ENCODE peak calls at places on chromosomes 5 and 9, in four cellular contexts. One of them, this sample, is unnamed.

GRCh38 chr9:90546200-90546599 is 96.4 kb downstream of the DIRAS2 start:
- DNase-seq in GM06990: no peak
- DNase-seq in GM12878: no peak
- DNase-seq in endodermal cell: no peak
- DNase-seq in this sample: peak

GRCh38 chr9:129910628-129911567 is 75.6 kb downstream of the USP20 start:
- DNase-seq in GM06990: no peak
- DNase-seq in GM12878: no peak
- DNase-seq in endodermal cell: no peak
- DNase-seq in this sample: peak

GRCh38 chr5:59107692-59108091 is 524.8 kb downstream of the RAB3C start:
- DNase-seq in GM06990: no peak
- DNase-seq in GM12878: no peak
- DNase-seq in endodermal cell: no peak
- DNase-seq in this sample: no peak

GRCh38 chr9:6502399-6502798 is 89.4 kb downstream of the UHRF2 start:
- DNase-seq in GM12878: no peak
- DNase-seq in GM06990: no peak
- DNase-seq in endodermal cell: no peak
- DNase-seq in this sample: peak

GRCh38 chr5:141611289-141611688 is 7.5 kb downstream of the DIAPH1 start:
- DNase-seq in endodermal cell: no peak
- DNase-seq in GM12878: no peak
- DNase-seq in GM06990: no peak
- DNase-seq in this sample: no peak

GRCh38 chr9:18489861-18490260 is 15.9 kb downstream of the ADAMTSL1 start:
- DNase-seq in endodermal cell: no peak
- DNase-seq in GM06990: no peak
- DNase-seq in GM12878: no peak
- DNase-seq in this sample: peak

GRCh38 chr5:56543431-56544385 is 271.6 kb upstream of the MAP3K1 start:
- DNase-seq in endodermal cell: no peak
- DNase-seq in GM06990: no peak
- DNase-seq in GM12878: no peak
- DNase-seq in this sample: no peak

GRCh38 chr9:2132484-2133082 is 117.4 kb downstream of the SMARCA2 start:
- DNase-seq in GM12878: no peak
- DNase-seq in GM06990: no peak
- DNase-seq in endodermal cell: no peak
- DNase-seq in this sample: peak

GRCh38 chr5:68894673-68895072 is 199.1 kb upstream of the SLC30A5 start:
- DNase-seq in GM06990: no peak
- DNase-seq in endodermal cell: no peak
- DNase-seq in GM12878: no peak
- DNase-seq in this sample: no peak

GRCh38 chr9:21653589-21653988 is 148.8 kb upstream of the MTAP start:
- DNase-seq in GM12878: no peak
- DNase-seq in endodermal cell: no peak
- DNase-seq in GM06990: no peak
- DNase-seq in this sample: no peak

GRCh38 chr5:97528941-97529340 is 345.9 kb upstream of the RIOK2 start:
- DNase-seq in GM06990: no peak
- DNase-seq in GM12878: no peak
- DNase-seq in endodermal cell: no peak
- DNase-seq in this sample: peak

GRCh38 chr5:68683632-68684035 is 410.2 kb upstream of the SLC30A5 start:
- DNase-seq in GM06990: no peak
- DNase-seq in GM12878: no peak
- DNase-seq in endodermal cell: no peak
- DNase-seq in this sample: peak

GRCh38 chr5:111859533-111860270 is 102.7 kb upstream of the NREP start:
- DNase-seq in GM12878: no peak
- DNase-seq in GM06990: no peak
- DNase-seq in endodermal cell: no peak
- DNase-seq in this sample: peak

GRCh38 chr9:127424669-127424986 is 446 bp downstream of the ZNF79 start:
- DNase-seq in GM06990: no peak
- DNase-seq in GM12878: no peak
- DNase-seq in endodermal cell: no peak
- DNase-seq in this sample: no peak

GRCh38 chr5:66356011-66356565 is 212.0 kb downstream of the SREK1 start:
- DNase-seq in GM12878: no peak
- DNase-seq in endodermal cell: no peak
- DNase-seq in GM06990: no peak
- DNase-seq in this sample: peak

GRCh38 chr9:109304350-109304749 is 16.5 kb downstream of the EPB41L4B start:
- DNase-seq in GM12878: no peak
- DNase-seq in GM06990: no peak
- DNase-seq in endodermal cell: no peak
- DNase-seq in this sample: no peak

GRCh38 chr9:109310486-109310901 is 10.4 kb downstream of the EPB41L4B start:
- DNase-seq in GM12878: no peak
- DNase-seq in GM06990: no peak
- DNase-seq in endodermal cell: no peak
- DNase-seq in this sample: no peak

GRCh38 chr9:109311281-109311680 is 9.6 kb downstream of the EPB41L4B start:
- DNase-seq in endodermal cell: no peak
- DNase-seq in GM12878: no peak
- DNase-seq in GM06990: no peak
- DNase-seq in this sample: no peak

GRCh38 chr9:109305801-109306200 is 15.1 kb downstream of the EPB41L4B start:
- DNase-seq in endodermal cell: no peak
- DNase-seq in GM12878: no peak
- DNase-seq in GM06990: no peak
- DNase-seq in this sample: no peak

DNA sequence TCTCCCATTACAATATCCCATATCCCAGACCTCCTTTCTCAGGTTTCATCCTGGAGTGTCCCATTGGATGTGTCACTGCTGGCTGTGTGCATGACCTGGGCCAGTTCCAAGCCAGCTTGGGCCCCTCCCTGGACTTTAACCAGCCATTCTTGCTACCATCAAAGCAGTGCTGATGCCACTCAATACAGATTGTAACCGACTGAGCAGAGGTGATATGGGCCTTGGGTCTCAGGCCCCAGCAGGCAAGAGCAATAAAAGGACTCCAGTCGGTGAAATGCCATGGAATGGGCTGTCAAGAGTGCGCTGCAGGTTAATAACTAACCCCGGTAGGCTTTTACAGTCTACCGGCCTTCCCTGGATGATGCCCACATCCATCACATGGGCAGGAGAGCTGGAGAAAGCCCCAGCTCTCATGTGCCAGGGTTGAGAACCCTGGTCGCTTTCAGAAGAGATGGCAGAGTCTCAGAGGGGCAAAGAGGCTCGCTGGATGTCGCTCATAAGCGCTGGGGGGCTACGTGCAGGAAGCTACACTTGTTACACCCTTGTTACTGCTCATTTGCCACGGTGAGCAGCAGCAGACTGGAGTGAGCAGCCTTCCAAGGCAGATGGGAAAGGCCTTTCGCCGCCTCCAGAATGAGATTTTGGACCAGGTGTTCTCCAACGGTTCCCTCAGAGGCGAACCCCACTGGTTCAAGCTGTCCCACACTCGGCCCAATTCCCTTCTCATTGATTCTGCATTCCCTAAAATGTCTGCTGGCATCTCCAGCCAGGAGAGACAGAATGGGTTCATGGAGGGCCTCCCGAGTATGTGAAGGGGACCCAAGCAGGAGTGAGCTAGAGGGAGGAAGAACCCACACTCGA is 13.2 kb downstream of the EPB41L4B start:
- DNase-seq in GM12878: no peak
- DNase-seq in endodermal cell: no peak
- DNase-seq in GM06990: no peak
- DNase-seq in this sample: no peak
- TF ChIP-seq CTCF in GM12878: no peak
- TF ChIP-seq CTCF in endodermal cell: no peak
- TF ChIP-seq CTCF in GM06990: no peak
- TF ChIP-seq CTCF in this sample: no peak

DNA sequence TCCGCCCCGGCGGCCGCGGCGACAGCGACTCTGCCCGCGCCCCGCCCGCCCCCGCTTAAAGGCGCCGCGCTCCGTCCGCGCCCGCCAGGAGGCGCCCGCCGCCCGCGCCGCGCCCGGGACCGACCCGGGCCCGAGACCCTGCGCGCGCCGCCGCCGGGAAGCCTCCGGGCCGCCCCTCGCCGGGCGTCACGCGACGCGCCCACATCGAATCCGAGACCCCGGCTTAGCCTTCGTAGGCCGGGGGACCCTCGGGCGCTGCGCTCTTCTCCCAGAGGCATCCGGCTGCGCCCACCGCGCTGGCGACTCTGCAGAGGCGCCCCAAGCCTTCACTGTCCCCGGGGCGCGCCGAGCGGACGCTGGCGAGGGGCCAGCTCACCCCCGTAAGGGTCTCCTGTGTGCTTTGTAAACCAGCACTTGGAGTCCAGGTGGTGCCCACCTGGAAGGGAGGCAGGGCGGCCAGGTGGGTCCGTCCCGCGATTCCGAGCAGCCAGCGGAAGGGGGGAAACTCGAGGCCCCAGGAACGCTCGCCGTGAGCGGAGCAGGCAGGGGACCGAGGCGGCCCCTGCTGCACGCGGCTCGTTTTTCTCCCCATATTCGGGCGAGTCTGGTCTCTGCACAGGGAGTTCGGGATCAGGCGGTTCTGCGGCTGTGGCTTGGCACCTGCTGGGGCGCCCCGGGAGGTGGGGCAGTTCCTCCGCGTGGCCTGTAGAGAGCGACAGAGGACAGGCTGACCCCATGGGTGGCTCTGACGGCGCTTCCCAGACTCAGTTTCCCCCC is 432 bp upstream of the ABCA2 start:
- DNase-seq in GM06990: peak
- DNase-seq in endodermal cell: peak
- DNase-seq in GM12878: no peak
- DNase-seq in this sample: peak
- TF ChIP-seq CTCF in GM06990: peak
- TF ChIP-seq CTCF in endodermal cell: peak
- TF ChIP-seq CTCF in GM12878: peak
- TF ChIP-seq CTCF in this sample: no peak

GRCh38 chr9:100426532-100427365 is at the start of gene MSANTD3:
- DNase-seq in GM06990: peak
- DNase-seq in endodermal cell: peak
- DNase-seq in GM12878: no peak
- DNase-seq in this sample: peak
- TF ChIP-seq CTCF in GM06990: no peak
- TF ChIP-seq CTCF in endodermal cell: no peak
- TF ChIP-seq CTCF in GM12878: no peak
- TF ChIP-seq CTCF in this sample: peak

DNA sequence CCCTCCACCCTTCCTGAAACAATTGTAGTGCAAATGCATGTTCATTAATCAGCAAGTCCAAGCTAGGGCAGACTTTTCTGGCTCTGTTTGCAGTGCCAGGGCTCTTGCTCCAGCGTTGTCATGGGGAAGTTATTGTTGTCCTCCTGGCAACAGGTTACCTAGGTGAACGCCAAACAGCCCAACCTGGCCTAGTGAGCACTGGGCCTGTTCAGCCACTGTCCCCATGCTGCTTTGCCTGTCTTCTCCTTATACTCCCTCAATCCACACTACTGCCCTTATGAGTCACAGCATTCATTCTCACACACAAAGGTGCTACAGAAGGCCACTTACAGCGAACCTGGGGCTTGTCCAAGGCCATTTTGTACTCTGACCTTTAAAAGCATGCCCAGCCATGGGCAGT is 34.6 kb upstream of the GLIS3 start:
- DNase-seq in GM06990: no peak
- DNase-seq in endodermal cell: peak
- DNase-seq in GM12878: no peak
- DNase-seq in this sample: peak
- TF ChIP-seq CTCF in GM06990: no peak
- TF ChIP-seq CTCF in endodermal cell: no peak
- TF ChIP-seq CTCF in GM12878: no peak
- TF ChIP-seq CTCF in this sample: no peak

GRCh38 chr5:176895350-176895749 is 3.8 kb downstream of the HK3 start:
- DNase-seq in endodermal cell: no peak
- DNase-seq in GM06990: no peak
- DNase-seq in GM12878: no peak
- DNase-seq in this sample: no peak
- TF ChIP-seq CTCF in endodermal cell: no peak
- TF ChIP-seq CTCF in GM06990: no peak
- TF ChIP-seq CTCF in GM12878: no peak
- TF ChIP-seq CTCF in this sample: no peak

DNA sequence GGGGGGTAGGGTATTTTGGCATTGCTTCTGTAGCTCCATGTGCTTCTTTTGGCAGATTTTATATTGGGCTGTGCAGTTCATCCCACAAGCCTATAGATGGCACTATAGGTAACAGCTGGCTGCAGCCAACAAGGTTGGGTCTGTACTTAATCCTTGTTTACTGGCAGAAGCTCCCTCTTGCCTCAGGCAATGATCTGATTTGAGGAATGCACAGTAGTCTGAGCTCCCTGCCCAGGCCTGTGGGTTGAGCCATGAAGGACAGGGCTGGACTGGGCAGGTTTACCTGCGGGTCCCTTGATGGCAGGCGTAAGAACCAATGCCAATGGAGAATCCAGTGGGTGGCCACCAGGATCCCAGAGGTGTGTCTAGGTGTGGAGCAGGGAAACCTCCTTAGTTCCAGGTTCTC is 11.7 kb upstream of the OR1J2 start:
- DNase-seq in GM06990: peak
- DNase-seq in endodermal cell: peak
- DNase-seq in GM12878: no peak
- DNase-seq in this sample: peak
- TF ChIP-seq CTCF in GM06990: peak
- TF ChIP-seq CTCF in endodermal cell: peak
- TF ChIP-seq CTCF in GM12878: peak
- TF ChIP-seq CTCF in this sample: peak

GRCh38 chr9:123775885-123776284 is 154.0 kb downstream of the DENND1A start:
- DNase-seq in GM06990: no peak
- DNase-seq in GM12878: no peak
- DNase-seq in endodermal cell: no peak
- DNase-seq in this sample: no peak

GRCh38 chr9:123773783-123774182 is 156.1 kb downstream of the DENND1A start:
- DNase-seq in endodermal cell: no peak
- DNase-seq in GM12878: no peak
- DNase-seq in GM06990: no peak
- DNase-seq in this sample: no peak

GRCh38 chr9:123776856-123777560 is 152.9 kb downstream of the DENND1A start:
- DNase-seq in endodermal cell: peak
- DNase-seq in GM12878: no peak
- DNase-seq in GM06990: no peak
- DNase-seq in this sample: no peak

GRCh38 chr9:123775289-123775688 is 154.6 kb downstream of the DENND1A start:
- DNase-seq in GM06990: no peak
- DNase-seq in GM12878: no peak
- DNase-seq in endodermal cell: no peak
- DNase-seq in this sample: no peak

DNA sequence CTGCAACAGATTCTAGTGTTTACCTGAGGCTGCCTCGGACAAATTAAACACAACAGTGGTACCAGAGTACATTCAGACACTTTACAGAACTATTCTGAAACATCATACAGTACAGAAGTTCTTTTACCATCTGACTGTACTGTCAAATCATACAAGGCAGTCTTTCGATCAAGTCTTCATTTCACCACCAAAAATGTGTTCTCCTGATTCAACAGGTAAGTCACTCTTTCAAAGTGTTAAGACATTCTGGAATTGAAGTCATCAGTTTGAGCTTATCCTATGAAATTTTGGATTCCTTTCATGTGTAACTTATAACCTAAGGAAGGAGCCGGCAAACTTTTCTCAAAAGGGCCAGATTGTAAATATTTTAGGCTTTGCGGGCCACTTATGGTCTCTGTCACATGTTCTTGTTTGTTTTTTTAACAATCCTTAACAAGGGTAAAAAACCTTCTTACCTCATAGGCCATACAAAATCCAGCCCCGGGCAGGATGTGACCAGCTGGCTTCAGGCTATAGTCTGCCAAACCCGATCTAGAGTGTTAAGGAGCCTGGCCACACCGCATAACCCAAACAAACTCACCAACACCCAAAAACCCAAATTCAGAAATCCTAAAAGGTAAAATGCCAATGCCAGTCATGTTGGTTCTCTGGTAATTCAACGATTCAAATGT is 151.6 kb downstream of the DENND1A start:
- DNase-seq in GM06990: no peak
- DNase-seq in GM12878: no peak
- DNase-seq in endodermal cell: no peak
- DNase-seq in this sample: no peak
- TF ChIP-seq CTCF in GM06990: no peak
- TF ChIP-seq CTCF in GM12878: no peak
- TF ChIP-seq CTCF in endodermal cell: no peak
- TF ChIP-seq CTCF in this sample: no peak

This sample was measured in HFFc6.